ENCODE peak calls at places on chromosome 10, in ten cellular contexts. One of them, this sample, is unnamed.

GRCh38 chr10:50260791-50261281 is 9.5 kb upstream of the ASAH2 start:
- DNase-seq in astrocyte: peak; percentile 63
- DNase-seq in upper lobe of right lung: no peak
- DNase-seq in hepatocyte: no peak
- DNase-seq in mucosa of descending colon: no peak
- DNase-seq in lower lobe of right lung: no peak
- DNase-seq in effector memory CD4-positive, alpha-beta T cell: no peak
- DNase-seq in fibroblast of lung: peak; percentile 63
- DNase-seq in adrenal gland: no peak
- DNase-seq in left ventricle myocardium inferior: no peak
- DNase-seq in this sample: no peak

GRCh38 chr10:31071232-31071999 is 39.8 kb upstream of the ZNF438 start:
- DNase-seq in left ventricle myocardium inferior: no peak
- DNase-seq in fibroblast of lung: peak; percentile 90
- DNase-seq in mucosa of descending colon: no peak
- DNase-seq in hepatocyte: no peak
- DNase-seq in lower lobe of right lung: no peak
- DNase-seq in adrenal gland: no peak
- DNase-seq in effector memory CD4-positive, alpha-beta T cell: no peak
- DNase-seq in astrocyte: peak; percentile 85
- DNase-seq in upper lobe of right lung: no peak
- DNase-seq in this sample: no peak

GRCh38 chr10:499991-500390 is 189.5 kb downstream of the DIP2C start:
- DNase-seq in lower lobe of right lung: peak; percentile 32
- DNase-seq in mucosa of descending colon: peak; percentile 35
- DNase-seq in effector memory CD4-positive, alpha-beta T cell: no peak
- DNase-seq in astrocyte: no peak
- DNase-seq in left ventricle myocardium inferior: no peak
- DNase-seq in fibroblast of lung: no peak
- DNase-seq in hepatocyte: no peak
- DNase-seq in upper lobe of right lung: peak; percentile 39
- DNase-seq in adrenal gland: no peak
- DNase-seq in this sample: peak; percentile 30

GRCh38 chr10:70887804-70888800 is at the start of gene PCBD1:
- DNase-seq in astrocyte: peak; percentile 54
- DNase-seq in adrenal gland: peak; percentile 88
- DNase-seq in mucosa of descending colon: peak; percentile 87
- DNase-seq in upper lobe of right lung: peak; percentile 91
- DNase-seq in effector memory CD4-positive, alpha-beta T cell: peak; percentile 34
- DNase-seq in left ventricle myocardium inferior: peak; percentile 80
- DNase-seq in lower lobe of right lung: peak; percentile 85
- DNase-seq in fibroblast of lung: peak; percentile 75
- DNase-seq in hepatocyte: peak; percentile 91
- DNase-seq in this sample: peak; percentile 88

GRCh38 chr10:60905580-60905979 is 38.4 kb downstream of the RHOBTB1 start:
- DNase-seq in left ventricle myocardium inferior: peak; percentile 68
- DNase-seq in adrenal gland: no peak
- DNase-seq in fibroblast of lung: peak; percentile 82
- DNase-seq in effector memory CD4-positive, alpha-beta T cell: no peak
- DNase-seq in astrocyte: peak; percentile 79
- DNase-seq in hepatocyte: no peak
- DNase-seq in upper lobe of right lung: no peak
- DNase-seq in lower lobe of right lung: peak; percentile 54
- DNase-seq in mucosa of descending colon: no peak
- DNase-seq in this sample: no peak

GRCh38 chr10:63586048-63586447 is 64.8 kb downstream of the REEP3 start:
- DNase-seq in lower lobe of right lung: no peak
- DNase-seq in upper lobe of right lung: no peak
- DNase-seq in mucosa of descending colon: no peak
- DNase-seq in hepatocyte: no peak
- DNase-seq in fibroblast of lung: no peak
- DNase-seq in left ventricle myocardium inferior: no peak
- DNase-seq in effector memory CD4-positive, alpha-beta T cell: no peak
- DNase-seq in astrocyte: no peak
- DNase-seq in adrenal gland: no peak
- DNase-seq in this sample: no peak

GRCh38 chr10:15472431-15473400 is 101.6 kb upstream of the FAM171A1 start:
- DNase-seq in lower lobe of right lung: no peak
- DNase-seq in adrenal gland: no peak
- DNase-seq in hepatocyte: no peak
- DNase-seq in fibroblast of lung: peak; percentile 88
- DNase-seq in mucosa of descending colon: no peak
- DNase-seq in upper lobe of right lung: no peak
- DNase-seq in left ventricle myocardium inferior: no peak
- DNase-seq in effector memory CD4-positive, alpha-beta T cell: no peak
- DNase-seq in astrocyte: peak; percentile 84
- DNase-seq in this sample: no peak

GRCh38 chr10:1609596-1609995 is 127.7 kb downstream of the ADARB2 start:
- DNase-seq in lower lobe of right lung: no peak
- DNase-seq in astrocyte: no peak
- DNase-seq in hepatocyte: no peak
- DNase-seq in effector memory CD4-positive, alpha-beta T cell: no peak
- DNase-seq in fibroblast of lung: no peak
- DNase-seq in mucosa of descending colon: no peak
- DNase-seq in upper lobe of right lung: no peak
- DNase-seq in adrenal gland: no peak
- DNase-seq in left ventricle myocardium inferior: no peak
- DNase-seq in this sample: no peak

GRCh38 chr10:106467506-106467905 is 697.0 kb downstream of the SORCS1 start:
- DNase-seq in left ventricle myocardium inferior: no peak
- DNase-seq in hepatocyte: peak; percentile 3
- DNase-seq in mucosa of descending colon: peak; percentile 21
- DNase-seq in effector memory CD4-positive, alpha-beta T cell: no peak
- DNase-seq in astrocyte: no peak
- DNase-seq in adrenal gland: no peak
- DNase-seq in fibroblast of lung: no peak
- DNase-seq in lower lobe of right lung: no peak
- DNase-seq in upper lobe of right lung: no peak
- DNase-seq in this sample: no peak

GRCh38 chr10:107913317-107914294 is 749.1 kb upstream of the SORCS1 start:
- DNase-seq in lower lobe of right lung: no peak
- DNase-seq in adrenal gland: no peak
- DNase-seq in effector memory CD4-positive, alpha-beta T cell: no peak
- DNase-seq in fibroblast of lung: no peak
- DNase-seq in mucosa of descending colon: no peak
- DNase-seq in astrocyte: no peak
- DNase-seq in upper lobe of right lung: no peak
- DNase-seq in hepatocyte: no peak
- DNase-seq in left ventricle myocardium inferior: no peak
- DNase-seq in this sample: no peak

GRCh38 chr10:107919626-107920235 is 755.2 kb upstream of the SORCS1 start:
- DNase-seq in fibroblast of lung: no peak
- DNase-seq in left ventricle myocardium inferior: no peak
- DNase-seq in adrenal gland: no peak
- DNase-seq in astrocyte: no peak
- DNase-seq in upper lobe of right lung: no peak
- DNase-seq in hepatocyte: no peak
- DNase-seq in lower lobe of right lung: no peak
- DNase-seq in mucosa of descending colon: no peak
- DNase-seq in effector memory CD4-positive, alpha-beta T cell: no peak
- DNase-seq in this sample: no peak

GRCh38 chr10:107914450-107915276 is 750.2 kb upstream of the SORCS1 start:
- DNase-seq in left ventricle myocardium inferior: no peak
- DNase-seq in mucosa of descending colon: peak; percentile 44
- DNase-seq in fibroblast of lung: peak; percentile 3
- DNase-seq in lower lobe of right lung: peak; percentile 43
- DNase-seq in hepatocyte: peak; percentile 50
- DNase-seq in effector memory CD4-positive, alpha-beta T cell: no peak
- DNase-seq in adrenal gland: no peak
- DNase-seq in astrocyte: no peak
- DNase-seq in upper lobe of right lung: peak; percentile 63
- DNase-seq in this sample: peak; percentile 18

GRCh38 chr10:107918171-107918570 is 753.7 kb upstream of the SORCS1 start:
- DNase-seq in fibroblast of lung: no peak
- DNase-seq in hepatocyte: no peak
- DNase-seq in effector memory CD4-positive, alpha-beta T cell: no peak
- DNase-seq in adrenal gland: no peak
- DNase-seq in astrocyte: no peak
- DNase-seq in upper lobe of right lung: no peak
- DNase-seq in left ventricle myocardium inferior: no peak
- DNase-seq in mucosa of descending colon: no peak
- DNase-seq in lower lobe of right lung: no peak
- DNase-seq in this sample: no peak

DNA sequence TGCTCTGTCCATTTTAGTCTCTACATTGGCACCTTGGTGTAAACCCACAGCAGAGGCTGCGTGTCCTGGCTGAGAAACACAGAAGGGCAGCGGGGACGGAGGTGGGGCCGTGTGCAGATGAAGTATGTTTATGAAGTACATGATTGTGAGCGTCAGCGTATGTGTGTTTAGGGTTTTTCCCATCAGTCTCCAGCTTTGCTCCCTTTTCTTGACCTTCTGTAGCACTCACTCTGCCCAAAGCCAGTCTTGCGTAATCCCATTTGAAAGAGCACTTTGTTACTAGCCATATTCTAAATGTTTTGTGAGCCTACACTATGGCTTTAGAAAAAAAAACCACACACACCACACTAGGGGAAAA is 750.8 kb upstream of the SORCS1 start:
- DNase-seq in left ventricle myocardium inferior: no peak
- DNase-seq in hepatocyte: peak; percentile 41
- DNase-seq in lower lobe of right lung: no peak
- DNase-seq in effector memory CD4-positive, alpha-beta T cell: no peak
- DNase-seq in mucosa of descending colon: no peak
- DNase-seq in upper lobe of right lung: no peak
- DNase-seq in astrocyte: peak; percentile 1
- DNase-seq in adrenal gland: no peak
- DNase-seq in fibroblast of lung: peak; percentile 2
- DNase-seq in this sample: peak; percentile 4
- H3K4me3 ChIP-seq in left ventricle myocardium inferior: peak overlapping the region; percentile 48
- H3K4me3 ChIP-seq in hepatocyte: peak overlapping the region; percentile 89
- H3K4me3 ChIP-seq in lower lobe of right lung: peak overlapping the region; percentile 37
- H3K4me3 ChIP-seq in effector memory CD4-positive, alpha-beta T cell: no peak overlapping the region
- H3K4me3 ChIP-seq in mucosa of descending colon: no peak overlapping the region
- H3K4me3 ChIP-seq in upper lobe of right lung: peak overlapping the region; percentile 14
- H3K4me3 ChIP-seq in astrocyte: peak overlapping the region; percentile 51
- H3K4me3 ChIP-seq in adrenal gland: no peak overlapping the region
- H3K4me3 ChIP-seq in fibroblast of lung: no peak overlapping the region
- H3K4me3 ChIP-seq in this sample: peak overlapping the region; percentile 47

GRCh38 chr10:79131730-79132644 is 63.2 kb downstream of the ZMIZ1 start:
- DNase-seq in mucosa of descending colon: no peak
- DNase-seq in astrocyte: no peak
- DNase-seq in hepatocyte: no peak
- DNase-seq in left ventricle myocardium inferior: no peak
- DNase-seq in upper lobe of right lung: no peak
- DNase-seq in adrenal gland: no peak
- DNase-seq in lower lobe of right lung: no peak
- DNase-seq in effector memory CD4-positive, alpha-beta T cell: no peak
- DNase-seq in fibroblast of lung: no peak
- DNase-seq in this sample: no peak
- H3K4me1 ChIP-seq in mucosa of descending colon: peaks cover 23% of the 10 kb centered on the region
- H3K4me1 ChIP-seq in astrocyte: peaks cover 53% of the 10 kb centered on the region
- H3K4me1 ChIP-seq in hepatocyte: peaks cover 62% of the 10 kb centered on the region
- H3K4me1 ChIP-seq in left ventricle myocardium inferior: peaks cover 100% of the 10 kb centered on the region
- H3K4me1 ChIP-seq in upper lobe of right lung: peaks cover 57% of the 10 kb centered on the region
- H3K4me1 ChIP-seq in adrenal gland: peaks cover 93% of the 10 kb centered on the region
- H3K4me1 ChIP-seq in lower lobe of right lung: peaks cover 81% of the 10 kb centered on the region
- H3K4me1 ChIP-seq in effector memory CD4-positive, alpha-beta T cell: peaks cover 17% of the 10 kb centered on the region
- H3K4me1 ChIP-seq in fibroblast of lung: peaks cover 41% of the 10 kb centered on the region
- H3K4me1 ChIP-seq in this sample: peaks cover 7% of the 10 kb centered on the region

GRCh38 chr10:103493911-103494877 is 689 bp downstream of the NEURL1 start:
- DNase-seq in upper lobe of right lung: no peak
- DNase-seq in effector memory CD4-positive, alpha-beta T cell: no peak
- DNase-seq in fibroblast of lung: no peak
- DNase-seq in adrenal gland: peak; percentile 36
- DNase-seq in hepatocyte: peak; percentile 41
- DNase-seq in astrocyte: no peak
- DNase-seq in mucosa of descending colon: no peak
- DNase-seq in lower lobe of right lung: no peak
- DNase-seq in left ventricle myocardium inferior: no peak
- DNase-seq in this sample: no peak
- H3K4me3 ChIP-seq in upper lobe of right lung: peak overlapping the region; percentile 46
- H3K4me3 ChIP-seq in effector memory CD4-positive, alpha-beta T cell: peak overlapping the region; percentile 54
- H3K4me3 ChIP-seq in fibroblast of lung: peak overlapping the region; percentile 47
- H3K4me3 ChIP-seq in adrenal gland: peak overlapping the region; percentile 24
- H3K4me3 ChIP-seq in hepatocyte: peak overlapping the region; percentile 83
- H3K4me3 ChIP-seq in astrocyte: peak overlapping the region; percentile 21
- H3K4me3 ChIP-seq in mucosa of descending colon: no peak overlapping the region
- H3K4me3 ChIP-seq in lower lobe of right lung: peak overlapping the region; percentile 53
- H3K4me3 ChIP-seq in left ventricle myocardium inferior: peak overlapping the region; percentile 72
- H3K4me3 ChIP-seq in this sample: peak overlapping the region; percentile 63

DNA sequence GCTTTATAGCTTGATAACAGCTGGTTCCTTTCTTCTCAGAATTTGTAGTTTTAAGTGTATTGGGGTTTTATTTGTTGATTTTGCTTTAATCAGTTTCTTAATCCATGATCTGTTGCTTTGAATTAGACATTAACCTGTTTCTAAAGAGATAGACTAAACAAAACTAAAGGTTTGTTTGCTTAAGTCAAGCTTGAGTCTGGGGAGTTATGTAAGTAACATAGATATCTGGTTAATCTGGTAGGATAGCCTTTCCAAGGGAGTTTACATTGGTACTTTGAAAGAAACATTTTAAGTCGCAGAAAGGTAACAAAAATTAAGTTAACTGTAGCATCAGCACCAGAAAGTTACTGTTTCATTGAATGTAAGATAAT is 5.4 kb downstream of the PPP2R2D start:
- DNase-seq in adrenal gland: no peak
- DNase-seq in mucosa of descending colon: no peak
- DNase-seq in lower lobe of right lung: no peak
- DNase-seq in hepatocyte: no peak
- DNase-seq in upper lobe of right lung: no peak
- DNase-seq in astrocyte: no peak
- DNase-seq in fibroblast of lung: no peak
- DNase-seq in left ventricle myocardium inferior: no peak
- DNase-seq in effector memory CD4-positive, alpha-beta T cell: no peak
- DNase-seq in this sample: no peak
- H3K4me1 ChIP-seq in adrenal gland: peaks cover 69% of the 10 kb centered on the region
- H3K4me1 ChIP-seq in mucosa of descending colon: peaks cover 17% of the 10 kb centered on the region
- H3K4me1 ChIP-seq in lower lobe of right lung: peaks cover 65% of the 10 kb centered on the region
- H3K4me1 ChIP-seq in hepatocyte: peaks cover 43% of the 10 kb centered on the region
- H3K4me1 ChIP-seq in upper lobe of right lung: peaks cover 38% of the 10 kb centered on the region
- H3K4me1 ChIP-seq in astrocyte: peaks cover 15% of the 10 kb centered on the region
- H3K4me1 ChIP-seq in fibroblast of lung: peaks cover 5% of the 10 kb centered on the region
- H3K4me1 ChIP-seq in left ventricle myocardium inferior: peaks cover 100% of the 10 kb centered on the region
- H3K4me1 ChIP-seq in effector memory CD4-positive, alpha-beta T cell: peaks cover 46% of the 10 kb centered on the region
- H3K4me1 ChIP-seq in this sample: no peaks in the 10 kb centered on the region

GRCh38 chr10:8050561-8051108 is 3.9 kb upstream of the GATA3 start:
- DNase-seq in effector memory CD4-positive, alpha-beta T cell: no peak
- DNase-seq in upper lobe of right lung: peak; percentile 66
- DNase-seq in hepatocyte: peak; percentile 86
- DNase-seq in astrocyte: no peak
- DNase-seq in lower lobe of right lung: no peak
- DNase-seq in fibroblast of lung: peak; percentile 43
- DNase-seq in adrenal gland: no peak
- DNase-seq in left ventricle myocardium inferior: no peak
- DNase-seq in mucosa of descending colon: no peak
- DNase-seq in this sample: no peak
- H3K4me3 ChIP-seq in effector memory CD4-positive, alpha-beta T cell: peak overlapping the region; percentile 57
- H3K4me3 ChIP-seq in upper lobe of right lung: peak overlapping the region; percentile 45
- H3K4me3 ChIP-seq in hepatocyte: peak overlapping the region; percentile 75
- H3K4me3 ChIP-seq in astrocyte: peak overlapping the region; percentile 46
- H3K4me3 ChIP-seq in lower lobe of right lung: peak overlapping the region; percentile 49
- H3K4me3 ChIP-seq in fibroblast of lung: peak overlapping the region; percentile 38
- H3K4me3 ChIP-seq in adrenal gland: no peak overlapping the region
- H3K4me3 ChIP-seq in left ventricle myocardium inferior: peak overlapping the region; percentile 67
- H3K4me3 ChIP-seq in mucosa of descending colon: no peak overlapping the region
- H3K4me3 ChIP-seq in this sample: peak overlapping the region; percentile 51

DNA sequence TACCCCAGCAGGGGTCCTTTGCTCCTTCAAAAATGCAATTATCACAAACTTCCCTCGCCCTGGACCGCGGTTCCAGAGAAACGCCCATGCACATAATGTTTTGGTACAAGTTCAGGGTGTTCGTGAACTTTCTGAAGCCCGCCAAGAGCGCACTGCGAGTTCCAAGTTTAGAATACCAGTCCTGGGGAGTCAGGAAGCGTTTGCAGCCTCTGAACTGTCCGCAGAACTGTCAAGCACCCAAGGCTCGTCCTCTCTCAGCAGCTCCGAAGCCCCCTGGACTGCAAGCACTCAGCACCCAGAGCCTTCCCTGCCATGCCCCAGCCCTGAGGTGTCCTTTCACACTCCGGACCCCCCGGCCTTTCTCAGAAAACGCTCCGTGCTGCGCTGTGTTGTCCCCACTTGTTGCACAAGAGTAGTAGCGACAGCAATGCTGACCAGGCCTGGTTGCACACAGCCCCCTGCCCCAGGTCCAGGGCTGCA is 30.3 kb downstream of the CALML3 start:
- DNase-seq in adrenal gland: no peak
- DNase-seq in upper lobe of right lung: peak; percentile 60
- DNase-seq in left ventricle myocardium inferior: no peak
- DNase-seq in effector memory CD4-positive, alpha-beta T cell: no peak
- DNase-seq in astrocyte: no peak
- DNase-seq in mucosa of descending colon: peak; percentile 52
- DNase-seq in hepatocyte: no peak
- DNase-seq in fibroblast of lung: no peak
- DNase-seq in lower lobe of right lung: peak; percentile 42
- DNase-seq in this sample: no peak
- H3K4me1 ChIP-seq in adrenal gland: no peaks in the 10 kb centered on the region
- H3K4me1 ChIP-seq in upper lobe of right lung: peaks cover 10% of the 10 kb centered on the region
- H3K4me1 ChIP-seq in left ventricle myocardium inferior: no peaks in the 10 kb centered on the region
- H3K4me1 ChIP-seq in effector memory CD4-positive, alpha-beta T cell: peaks cover 15% of the 10 kb centered on the region
- H3K4me1 ChIP-seq in astrocyte: peaks cover 58% of the 10 kb centered on the region
- H3K4me1 ChIP-seq in mucosa of descending colon: peaks cover 21% of the 10 kb centered on the region
- H3K4me1 ChIP-seq in hepatocyte: peaks cover 28% of the 10 kb centered on the region
- H3K4me1 ChIP-seq in fibroblast of lung: peaks cover 3% of the 10 kb centered on the region
- H3K4me1 ChIP-seq in lower lobe of right lung: peaks cover 12% of the 10 kb centered on the region
- H3K4me1 ChIP-seq in this sample: no peaks in the 10 kb centered on the region

This sample was measured in pancreas.